ENCODE peak calls at places on chromosomes 3 and 15, in six cellular contexts. E is pancreas, O is upper lobe of right lung, Q is HFF-Myc, G is cardiac muscle cell, W is PC-3. M is an unnamed sample.

GRCh38 chr15:99073008-99073714 is 31.7 kb upstream of the SYNM start:
- DNase-seq in E (peak), O (peak), Q (no peak), G (no peak), W (no peak), M (peak)

GRCh38 chr15:85380860-85381535 is 595 bp downstream of the AKAP13 start:
- DNase-seq in E (peak), O (peak), Q (no peak), G (peak), W (peak), M (peak)

GRCh38 chr3:72245183-72245811 is 460.3 kb upstream of the PROK2 start:
- DNase-seq in E (peak), O (no peak), Q (no peak), G (no peak), W (no peak), M (no peak)

GRCh38 chr15:100759698-100760356 is 119.8 kb upstream of the ALDH1A3 start:
- DNase-seq in E (no peak), O (no peak), Q (peak), G (no peak), W (peak), M (peak)

GRCh38 chr3:69671082-69671952 is 67.9 kb upstream of the MITF start:
- DNase-seq in E (no peak), O (no peak), Q (peak), G (peak), W (peak), M (peak)

GRCh38 chr3:178010306-178010705 is 525.9 kb upstream of the KCNMB2 start:
- DNase-seq in E (no peak), O (no peak), Q (no peak), G (no peak), W (no peak), M (no peak)

GRCh38 chr3:135559802-135560201 is 405.7 kb upstream of the PPP2R3A start:
- DNase-seq in E (no peak), O (no peak), Q (no peak), G (no peak), W (no peak), M (no peak)

GRCh38 chr3:129356756-129357425 is 71.5 kb downstream of the EFCAB12 start:
- DNase-seq in E (no peak), O (no peak), Q (no peak), G (no peak), W (no peak), M (no peak)

GRCh38 chr3:66392512-66392911 is 108.3 kb downstream of the LRIG1 start:
- DNase-seq in E (no peak), O (no peak), Q (no peak), G (no peak), W (no peak), M (no peak)

GRCh38 chr3:115804722-115805121 is 181.4 kb downstream of the GAP43 start:
- DNase-seq in E (no peak), O (no peak), Q (peak), G (no peak), W (peak), M (peak)

GRCh38 chr3:59001675-59002074 is 48.1 kb downstream of the CFAP20DC start:
- DNase-seq in E (no peak), O (no peak), Q (no peak), G (no peak), W (no peak), M (no peak)

GRCh38 chr15:83692820-83693581 is 39.1 kb downstream of the ADAMTSL3 start:
- DNase-seq in E (no peak), O (no peak), Q (no peak), G (peak), W (no peak), M (no peak)

GRCh38 chr15:81752149-81752942 is 293.5 kb downstream of the MEX3B start:
- DNase-seq in E (peak), O (no peak), Q (peak), G (peak), W (peak), M (peak)

GRCh38 chr3:16512435-16513140 is 911 bp downstream of the RFTN1 start:
- DNase-seq in E (no peak), O (peak), Q (no peak), G (peak), W (no peak), M (no peak)

GRCh38 chr15:35293353-35294130 is 208.4 kb upstream of the NANOGP8 start:
- DNase-seq in E (no peak), O (no peak), Q (no peak), G (no peak), W (peak), M (peak)
- TF ChIP-seq CTCF in E (no peak), O (no peak), Q (peak), G (peak), W (peak), M (peak)

GRCh38 chr3:120435621-120436020 is 15.2 kb downstream of the FSTL1 start:
- DNase-seq in E (no peak), O (no peak), Q (no peak), G (no peak), W (peak), M (peak)
- H3K4me3 ChIP-seq in E (no peak), O (no peak), Q (no peak), G (no peak), W (peak), M (no peak)

GRCh38 chr3:25502233-25502632 is 74.2 kb downstream of the RARB start:
- DNase-seq in E (no peak), O (no peak), Q (no peak), G (no peak), W (no peak), M (no peak)
- TF ChIP-seq CTCF in E (no peak), O (no peak), Q (no peak), G (no peak), W (no peak), M (no peak)

GRCh38 chr3:49787182-49787464 is 781 bp upstream of the IP6K1 start:
- DNase-seq in E (no peak), O (peak), Q (no peak), G (no peak), W (no peak), M (no peak)
- H3K4me3 ChIP-seq in E (no peak), O (peak), Q (peak), G (no peak), W (peak), M (no peak)

GRCh38 chr3:9934235-9934621 is 594 bp downstream of the CRELD1 start:
- DNase-seq in E (no peak), O (no peak), Q (no peak), G (no peak), W (no peak), M (peak)
- TF ChIP-seq CTCF in E (no peak), O (no peak), Q (no peak), G (peak), W (peak), M (peak)

DNA sequence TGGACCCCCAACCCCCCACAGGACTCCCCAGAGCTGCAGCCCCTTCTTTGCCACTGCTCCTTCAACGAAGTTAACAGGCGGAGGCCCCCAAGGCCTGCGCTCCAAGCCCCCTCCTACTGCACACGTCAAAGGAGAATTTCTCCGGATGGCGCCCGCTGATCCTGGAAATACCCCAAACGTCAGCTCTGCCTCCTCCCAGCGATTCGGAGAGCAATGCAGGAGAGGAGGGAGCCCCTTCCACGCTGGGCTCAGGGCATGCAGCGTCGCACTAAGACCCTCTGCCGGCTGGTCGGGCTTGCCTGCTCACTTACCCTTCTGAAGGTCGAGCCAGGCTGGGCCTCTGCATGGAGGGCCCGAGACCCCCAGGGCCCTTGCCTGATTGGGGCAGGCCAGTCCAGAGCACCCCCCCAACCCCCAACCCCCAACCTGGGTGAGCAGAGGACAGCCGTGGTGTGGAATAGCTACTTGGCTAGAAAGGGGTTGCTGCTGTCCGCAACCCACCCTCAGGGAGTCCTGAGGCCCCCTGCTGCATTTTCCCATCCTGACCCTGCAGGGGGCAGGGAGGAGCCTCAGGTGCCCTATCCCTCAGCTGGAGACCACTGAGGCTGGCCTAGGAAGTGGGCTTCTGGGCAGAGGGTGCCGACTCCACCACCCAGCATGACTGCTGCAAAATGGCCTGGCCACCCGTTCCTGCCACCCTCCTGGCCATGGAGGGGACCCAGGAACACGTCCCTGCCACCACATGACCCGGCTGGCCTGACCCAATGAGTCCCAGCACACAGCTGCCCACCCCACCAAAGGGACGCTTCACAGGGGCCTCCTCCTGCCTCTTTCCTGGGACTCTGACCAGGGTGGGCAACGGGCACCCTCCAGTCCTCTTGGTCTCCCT is 981 bp downstream of the ATP2B2 start:
- DNase-seq in E (no peak), O (no peak), Q (no peak), G (no peak), W (no peak), M (no peak)
- H3K4me3 ChIP-seq in E (no peak), O (no peak), Q (no peak), G (no peak), W (no peak), M (no peak)

DNA sequence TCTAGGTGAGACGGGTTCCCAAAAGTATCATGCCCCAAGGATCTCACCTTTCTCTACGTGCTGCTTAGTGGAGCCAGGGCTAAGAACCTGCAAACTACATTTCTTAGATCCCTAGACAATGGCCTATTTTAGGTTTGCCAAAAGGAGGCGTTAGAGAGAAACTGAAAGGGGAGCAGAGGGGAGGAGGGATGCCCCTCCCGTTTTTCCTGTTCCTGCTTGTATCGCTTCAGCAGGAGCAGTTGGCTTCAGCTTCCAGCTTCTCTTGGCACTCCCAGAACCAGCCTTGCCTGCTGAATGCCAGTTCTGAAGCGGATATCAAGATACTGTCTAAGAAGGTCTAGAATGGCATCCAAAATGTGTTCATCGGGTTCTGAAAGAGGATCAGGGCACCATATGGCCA is 58.4 kb upstream of the ABHD17C start:
- DNase-seq in E (no peak), O (no peak), Q (no peak), G (no peak), W (peak), M (no peak)
- TF ChIP-seq CTCF in E (no peak), O (peak), Q (no peak), G (no peak), W (peak), M (peak)

GRCh38 chr3:49029563-49029884 is 326 bp upstream of the IMPDH2 start:
- DNase-seq in E (no peak), O (no peak), Q (no peak), G (no peak), W (no peak), M (no peak)
- H3K4me3 ChIP-seq in E (no peak), O (peak), Q (peak), G (no peak), W (peak), M (peak)

M was measured in choroid plexus epithelial cell.